ENCODE peak calls at places on chromosomes 12 and 14, in five cellular contexts. Y is Daoy, F is psoas muscle, G is cardiac fibroblast, T is A172. D is an unnamed sample.
A peak's percentile ranks its signal among the peaks of the same experiment; 100 is the strongest.

GRCh38 chr14:76091036-76091435 is 60.7 kb upstream of the GPATCH2L start:
- DNase-seq in Y (peak; percentile 48), F (peak; percentile 89), G (peak; percentile 21), T (no peak), D (peak; percentile 31)

GRCh38 chr12:53961025-53961761 is 6.5 kb downstream of the HOXC12 start:
- DNase-seq in Y (no peak), F (peak; percentile 54), G (no peak), T (no peak), D (no peak)

GRCh38 chr12:91877461-91878230 is 268.0 kb downstream of the BTG1 start:
- DNase-seq in Y (no peak), F (no peak), G (no peak), T (no peak), D (no peak)

GRCh38 chr14:74064883-74065282 is 19.4 kb downstream of the ALDH6A1 start:
- DNase-seq in Y (no peak), F (no peak), G (peak; percentile 44), T (no peak), D (no peak)

GRCh38 chr12:117494833-117495714 is 133.6 kb upstream of the NOS1 start:
- DNase-seq in Y (peak; percentile 4), F (no peak), G (no peak), T (peak; percentile 56), D (peak; percentile 89)

GRCh38 chr12:115871714-115872113 is 405.8 kb downstream of the MED13L start:
- DNase-seq in Y (peak; percentile 9), F (no peak), G (peak; percentile 24), T (peak; percentile 13), D (peak; percentile 1)

GRCh38 chr14:79783061-79783460 is 428.2 kb downstream of the DIO2 start:
- DNase-seq in Y (no peak), F (no peak), G (no peak), T (no peak), D (no peak)

GRCh38 chr12:124763594-124763979 is 100.1 kb downstream of the SCARB1 start:
- DNase-seq in Y (no peak), F (no peak), G (no peak), T (no peak), D (no peak)

GRCh38 chr14:104169765-104170113 is 31.4 kb downstream of the KIF26A start:
- DNase-seq in Y (no peak), F (no peak), G (no peak), T (no peak), D (no peak)

GRCh38 chr12:19190292-19191031 is 60.9 kb downstream of the PLEKHA5 start:
- DNase-seq in Y (no peak), F (no peak), G (peak; percentile 75), T (peak; percentile 11), D (peak; percentile 44)

GRCh38 chr12:69685810-69686209 is 13.3 kb downstream of the BEST3 start:
- DNase-seq in Y (peak; percentile 56), F (no peak), G (peak; percentile 81), T (peak; percentile 41), D (no peak)

GRCh38 chr14:60878536-60878935 is 102.3 kb downstream of the TRMT5 start:
- DNase-seq in Y (no peak), F (no peak), G (peak; percentile 27), T (no peak), D (no peak)

GRCh38 chr14:95195031-95195430 is 37.7 kb upstream of the DICER1 start:
- DNase-seq in Y (no peak), F (no peak), G (no peak), T (no peak), D (no peak)

GRCh38 chr12:6370994-6371754 is 4.2 kb downstream of the SCNN1A start:
- DNase-seq in Y (peak; percentile 97), F (peak; percentile 27), G (peak; percentile 49), T (peak; percentile 91), D (peak; percentile 64)

GRCh38 chr14:69698572-69698971 is 68.4 kb upstream of the SRSF5 start:
- DNase-seq in Y (no peak), F (no peak), G (no peak), T (no peak), D (no peak)

GRCh38 chr14:49427117-49427516 is 159.1 kb downstream of the RPS29 start:
- DNase-seq in Y (no peak), F (no peak), G (no peak), T (no peak), D (no peak)

GRCh38 chr14:51283402-51283825 is 43.4 kb downstream of the TMX1 start:
- DNase-seq in Y (peak; percentile 80), F (no peak), G (peak; percentile 97), T (peak; percentile 75), D (peak; percentile 87)

GRCh38 chr14:73245401-73246325 is 8.4 kb downstream of the PAPLN start:
- DNase-seq in Y (no peak), F (peak; percentile 71), G (peak; percentile 48), T (no peak), D (no peak)

GRCh38 chr14:81062816-81063215 is 107.4 kb downstream of the TSHR start:
- DNase-seq in Y (no peak), F (no peak), G (peak; percentile 2), T (peak; percentile 0), D (peak; percentile 1)

GRCh38 chr14:92385561-92385960 is 62.6 kb downstream of the SLC24A4 start:
- DNase-seq in Y (no peak), F (no peak), G (no peak), T (no peak), D (no peak)

D was measured in G401.